ENCODE peak calls at places on chromosomes 11 and 22, in four cellular contexts. E is CD8-positive, alpha-beta memory T cell; R is fibroblast of pulmonary artery; S is pancreas. M is an unnamed sample.

GRCh38 chr11:116686891-116687290 is 85.9 kb downstream of the BUD13 start:
- DNase-seq in R (no peak), E (no peak), S (no peak), M (no peak)

GRCh38 chr22:27875951-27876350 is 43.1 kb downstream of the PITPNB start:
- DNase-seq in E (peak; percentile 66), S (no peak), R (no peak), M (no peak)

GRCh38 chr11:118338637-118339061 is 3.9 kb downstream of the CD3D start:
- DNase-seq in E (peak; percentile 98), S (no peak), R (peak; percentile 21), M (no peak)

GRCh38 chr11:80773919-80774318 is 1333.1 kb upstream of the TENM4 start:
- DNase-seq in E (no peak), R (no peak), S (no peak), M (no peak)

GRCh38 chr11:41316726-41317125 is 142.7 kb downstream of the LRRC4C start:
- DNase-seq in R (no peak), S (no peak), E (no peak), M (no peak)

GRCh38 chr11:422249-422656 is 7.5 kb upstream of the SIGIRR start:
- DNase-seq in E (peak; percentile 44), S (no peak), R (no peak), M (no peak)

GRCh38 chr22:16915711-16916110 is 90.5 kb upstream of the XKR3 start:
- DNase-seq in E (no peak), R (no peak), S (no peak), M (no peak)

GRCh38 chr11:57321388-57321995 is 3.3 kb downstream of the TNKS1BP1 start:
- DNase-seq in E (no peak), S (peak; percentile 39), R (no peak), M (no peak)

GRCh38 chr11:63841554-63841953 is 2.6 kb downstream of the MARK2 start:
- DNase-seq in E (no peak), S (no peak), R (peak; percentile 39), M (no peak)
- H3K4me3 ChIP-seq in E (peak overlapping the region; percentile 44), S (no peak overlapping the region), R (peak overlapping the region; percentile 78), M (no peak overlapping the region)

GRCh38 chr11:75776546-75776945 is 8.0 kb downstream of the DGAT2 start:
- DNase-seq in E (no peak), S (no peak), R (no peak), M (peak; percentile 10)
- H3K4me3 ChIP-seq in E (no peak overlapping the region), S (no peak overlapping the region), R (no peak overlapping the region), M (no peak overlapping the region)

DNA sequence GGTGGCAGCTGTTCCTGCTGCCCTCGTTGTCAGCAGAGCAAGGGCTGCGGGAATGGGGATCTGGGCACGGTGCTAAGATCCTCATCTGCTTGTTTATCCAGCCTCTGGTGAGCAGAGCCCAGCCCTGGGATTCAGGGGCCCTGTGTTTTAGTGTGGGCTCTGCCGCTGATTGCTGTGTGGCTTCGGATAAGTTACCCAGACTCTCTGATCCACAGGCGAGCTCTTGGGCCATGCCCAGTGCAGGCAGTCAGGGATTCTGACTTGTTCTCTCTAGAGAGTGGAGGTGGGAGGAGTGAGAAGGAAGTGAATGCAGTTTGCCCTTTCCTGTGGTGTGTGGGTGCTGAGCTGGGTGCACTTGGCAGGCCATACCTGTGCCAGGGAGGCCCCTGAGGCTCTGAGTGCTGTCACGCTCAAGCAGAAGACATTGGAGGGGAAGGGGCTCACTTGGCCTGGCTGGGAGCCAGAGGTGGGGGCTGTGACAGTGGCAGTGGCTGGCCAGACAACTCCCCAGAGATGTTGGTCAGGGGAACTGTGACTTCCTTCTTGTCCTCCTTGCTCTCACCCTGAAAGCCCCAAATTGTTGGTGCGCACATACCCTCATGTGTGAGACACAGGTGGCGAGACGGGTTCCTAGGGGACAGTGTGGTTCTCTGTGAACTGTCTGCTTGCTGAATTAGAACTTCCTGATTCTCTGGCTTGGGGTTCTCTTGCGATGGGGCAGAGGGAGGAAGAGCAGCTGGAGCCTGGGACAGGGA is 43.7 kb downstream of the CD82 start:
- DNase-seq in R (no peak), S (no peak), E (peak; percentile 65), M (no peak)
- H3K4me3 ChIP-seq in R (no peak overlapping the region), S (no peak overlapping the region), E (no peak overlapping the region), M (no peak overlapping the region)

GRCh38 chr11:70319694-70320093 is 49.2 kb downstream of the PPFIA1 start:
- DNase-seq in R (peak; percentile 39), S (no peak), E (no peak), M (no peak)

GRCh38 chr11:70312401-70313357 is 42.2 kb downstream of the PPFIA1 start:
- DNase-seq in R (no peak), E (no peak), S (no peak), M (no peak)

GRCh38 chr11:70317576-70318305 is 47.3 kb downstream of the PPFIA1 start:
- DNase-seq in S (no peak), R (no peak), E (no peak), M (no peak)

GRCh38 chr11:70313945-70314344 is 43.5 kb downstream of the PPFIA1 start:
- DNase-seq in E (no peak), R (no peak), S (no peak), M (no peak)

DNA sequence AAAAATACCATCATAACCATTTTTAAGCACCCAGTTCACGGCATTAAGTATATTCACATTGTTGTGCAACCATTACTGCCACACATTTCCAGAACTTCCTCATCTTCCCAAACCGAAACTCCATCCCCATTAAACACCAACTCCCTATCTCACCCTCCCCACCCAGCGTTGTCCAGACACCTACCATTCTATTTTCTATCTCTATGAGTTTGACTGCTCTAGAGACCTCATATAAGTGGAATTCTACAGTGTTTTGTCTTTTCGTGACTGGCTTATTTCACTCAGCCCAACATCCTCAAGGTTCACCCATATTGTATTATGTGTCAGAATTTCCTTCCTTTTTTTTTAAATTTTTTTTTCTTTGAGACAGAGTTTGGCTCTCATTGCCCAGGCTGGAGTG is 45.2 kb downstream of the PPFIA1 start:
- DNase-seq in S (no peak), R (no peak), E (no peak), M (no peak)
- H3K4me3 ChIP-seq in S (no peak overlapping the region), R (no peak overlapping the region), E (no peak overlapping the region), M (no peak overlapping the region)

DNA sequence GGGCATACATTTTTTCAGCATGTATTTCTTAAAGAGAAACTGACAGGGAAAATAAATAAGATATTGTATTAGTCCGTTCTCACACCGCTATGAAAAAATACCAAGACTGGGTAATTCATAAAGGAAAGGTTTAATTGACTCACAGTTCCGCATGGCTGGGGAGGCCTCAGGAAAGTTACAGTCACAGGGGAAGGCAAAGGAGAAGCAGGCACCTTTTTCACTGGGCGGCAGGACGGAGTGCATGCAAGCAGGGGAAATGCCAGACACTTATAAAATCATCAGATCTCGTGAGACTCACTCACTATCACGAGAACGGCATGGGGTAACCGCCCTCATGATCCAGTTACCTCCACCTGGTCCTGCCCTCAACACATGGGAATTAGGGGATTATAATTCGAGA is 44.2 kb downstream of the PPFIA1 start:
- DNase-seq in S (no peak), R (no peak), E (no peak), M (no peak)
- H3K4me3 ChIP-seq in S (no peak overlapping the region), R (no peak overlapping the region), E (no peak overlapping the region), M (no peak overlapping the region)

GRCh38 chr11:109305009-109305408 is 117.0 kb upstream of the C11orf87 start:
- DNase-seq in S (no peak), R (no peak), E (no peak), M (no peak)

GRCh38 chr11:109302591-109303334 is 119.2 kb upstream of the C11orf87 start:
- DNase-seq in R (no peak), S (no peak), E (no peak), M (no peak)

GRCh38 chr11:109306322-109306721 is 115.7 kb upstream of the C11orf87 start:
- DNase-seq in S (no peak), E (no peak), R (peak; percentile 8), M (no peak)

GRCh38 chr11:109303342-109303741 is 118.6 kb upstream of the C11orf87 start:
- DNase-seq in E (no peak), R (no peak), S (no peak), M (no peak)

DNA sequence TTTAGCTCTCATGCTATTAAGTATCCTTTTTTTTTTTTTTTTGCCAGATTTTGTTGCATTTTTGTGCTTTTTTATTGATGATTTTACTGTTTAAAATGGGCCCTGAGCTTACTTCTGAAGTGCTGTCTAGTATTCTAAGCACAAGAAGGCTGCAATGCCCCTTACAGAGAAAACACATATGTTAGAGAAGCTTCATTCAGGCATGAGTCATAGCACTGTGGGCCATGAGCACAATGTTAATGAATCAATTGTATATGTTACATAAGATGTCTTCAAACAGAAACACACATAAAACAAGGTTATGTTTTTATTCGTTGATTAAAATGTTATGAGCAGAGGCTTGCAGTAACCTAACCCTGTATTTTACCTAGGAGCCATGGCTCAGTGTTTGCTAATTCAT is 117.8 kb upstream of the C11orf87 start:
- DNase-seq in S (no peak), E (no peak), R (peak; percentile 17), M (no peak)
- H3K4me3 ChIP-seq in S (no peak overlapping the region), E (no peak overlapping the region), R (no peak overlapping the region), M (no peak overlapping the region)

GRCh38 chr11:9489366-9489765 is 28.6 kb downstream of the ZNF143 start:
- DNase-seq in R (peak; percentile 63), S (no peak), E (no peak), M (no peak)
- H3K4me3 ChIP-seq in R (no peak overlapping the region), S (no peak overlapping the region), E (no peak overlapping the region), M (no peak overlapping the region)

GRCh38 chr11:66883021-66883968 is 26.4 kb downstream of the LRFN4 start:
- DNase-seq in E (peak; percentile 66), S (peak; percentile 47), R (peak; percentile 43), M (no peak)
- H3K4me3 ChIP-seq in E (no peak overlapping the region), S (no peak overlapping the region), R (no peak overlapping the region), M (no peak overlapping the region)

M was measured in right lobe of liver.